ENCODE peak calls at places on chromosome 16, in eight cellular contexts. E is esophagus muscularis mucosa, Q is GM23338, C is breast epithelium, S is SK-N-SH, W is upper lobe of left lung, V is HCT116, B is K562. A is an unnamed sample.

GRCh38 chr16:14337303-14338191 is 266.4 kb downstream of the MRTFB start:
- DNase-seq in S (no peak), Q (no peak), W (peak), C (no peak), E (no peak), V (no peak), B (no peak), A (no peak)

GRCh38 chr16:81360135-81360534 is 45.4 kb downstream of the GAN start:
- DNase-seq in C (no peak), B (no peak), S (no peak), E (no peak), W (no peak), Q (no peak), V (no peak), A (no peak)

GRCh38 chr16:13425840-13426239 is 494.1 kb upstream of the ERCC4 start:
- DNase-seq in Q (no peak), E (no peak), C (no peak), V (no peak), B (no peak), W (no peak), S (no peak), A (no peak)

GRCh38 chr16:23823475-23824407 is 12.0 kb upstream of the PRKCB start:
- DNase-seq in V (no peak), S (no peak), W (no peak), Q (no peak), C (no peak), B (no peak), E (no peak), A (no peak)

GRCh38 chr16:12907670-12908233 is 6.4 kb downstream of the SHISA9 start:
- DNase-seq in C (no peak), B (peak), V (no peak), W (no peak), S (peak), E (no peak), Q (peak), A (peak)

GRCh38 chr16:67653131-67654068 is 6.7 kb downstream of the ACD start:
- DNase-seq in V (no peak), B (peak), E (no peak), W (no peak), C (no peak), Q (no peak), S (peak), A (no peak)

GRCh38 chr16:4011225-4011939 is 104.9 kb downstream of the ADCY9 start:
- DNase-seq in Q (peak), W (no peak), C (no peak), V (no peak), S (no peak), E (no peak), B (no peak), A (peak)

GRCh38 chr16:9260665-9261064 is 169.2 kb downstream of the HAPSTR1 start:
- DNase-seq in E (no peak), V (no peak), C (no peak), B (no peak), W (no peak), S (no peak), Q (no peak), A (no peak)

GRCh38 chr16:46756772-46757171 is 8.6 kb upstream of the MYLK3 start:
- DNase-seq in S (no peak), B (no peak), E (no peak), W (no peak), Q (no peak), V (no peak), C (no peak), A (no peak)

GRCh38 chr16:15484662-15485061 is 50.3 kb downstream of the BMERB1 start:
- DNase-seq in C (no peak), B (no peak), E (no peak), Q (no peak), S (no peak), W (no peak), V (no peak), A (no peak)

GRCh38 chr16:3596101-3596861 is 15.1 kb downstream of the SLX4 start:
- DNase-seq in B (no peak), S (no peak), C (no peak), E (no peak), Q (no peak), W (no peak), V (no peak), A (no peak)

GRCh38 chr16:81179219-81179618 is 59.3 kb upstream of the BCO1 start:
- DNase-seq in S (no peak), Q (no peak), W (no peak), C (no peak), E (no peak), B (no peak), V (no peak), A (no peak)

GRCh38 chr16:15879255-15879804 is 9.1 kb downstream of the CEP20 start:
- DNase-seq in E (no peak), S (no peak), C (no peak), B (peak), V (no peak), Q (no peak), W (no peak), A (peak)

GRCh38 chr16:67547423-67548264 is 14.7 kb upstream of the CTCF start:
- DNase-seq in W (no peak), E (peak), V (no peak), B (no peak), S (no peak), Q (no peak), C (no peak), A (peak)

GRCh38 chr16:79752421-79752820 is 151.9 kb upstream of the MAF start:
- DNase-seq in V (no peak), Q (no peak), B (no peak), C (no peak), W (no peak), E (no peak), S (no peak), A (no peak)

GRCh38 chr16:75219838-75220237 is 1.1 kb downstream of the CTRB1 start:
- DNase-seq in C (no peak), V (no peak), S (no peak), Q (no peak), B (no peak), E (no peak), W (no peak), A (no peak)

GRCh38 chr16:58500329-58501241 is 642 bp downstream of the NDRG4 start:
- DNase-seq in E (no peak), S (peak), Q (peak), B (no peak), W (no peak), C (no peak), V (no peak), A (no peak)

GRCh38 chr16:53433930-53434435 is 288 bp upstream of the RBL2 start:
- DNase-seq in S (no peak), V (peak), B (no peak), E (no peak), C (no peak), Q (no peak), W (no peak), A (no peak)

GRCh38 chr16:78551487-78552085 is 452.1 kb downstream of the WWOX start:
- DNase-seq in C (no peak), S (no peak), W (peak), E (no peak), B (no peak), Q (peak), V (no peak), A (no peak)

GRCh38 chr16:73082608-73083007 is 34.7 kb upstream of the ZFHX3 start:
- DNase-seq in C (no peak), W (no peak), Q (no peak), S (no peak), V (no peak), B (no peak), E (no peak), A (no peak)

GRCh38 chr16:16828913-16829398 is 450.0 kb downstream of the NPIPA7 start:
- DNase-seq in B (peak), W (no peak), S (no peak), V (no peak), C (no peak), Q (peak), E (no peak), A (no peak)

GRCh38 chr16:71456801-71457200 is 5.2 kb downstream of the ZNF23 start:
- DNase-seq in V (no peak), C (no peak), S (no peak), B (no peak), Q (no peak), E (no peak), W (no peak), A (no peak)

GRCh38 chr16:88956546-88957455 is 20.2 kb downstream of the CBFA2T3 start:
- DNase-seq in B (no peak), W (no peak), V (no peak), S (no peak), C (no peak), Q (no peak), E (no peak), A (no peak)

GRCh38 chr16:89491974-89492687 is 1.8 kb upstream of the ANKRD11 start:
- DNase-seq in W (no peak), S (peak), E (no peak), B (peak), Q (no peak), V (no peak), C (no peak), A (no peak)

GRCh38 chr16:24737391-24737871 is 8.0 kb downstream of the TNRC6A start:
- DNase-seq in C (no peak), E (no peak), W (no peak), Q (no peak), B (no peak), V (no peak), S (no peak), A (peak)

GRCh38 chr16:67204076-67204475 is 5.1 kb downstream of the ELMO3 start:
- DNase-seq in W (no peak), E (no peak), Q (no peak), S (no peak), V (no peak), B (no peak), C (no peak), A (no peak)

GRCh38 chr16:27430923-27431484 is 29.0 kb downstream of the IL21R start:
- DNase-seq in Q (no peak), S (no peak), W (peak), V (no peak), C (no peak), B (peak), E (peak), A (peak)

GRCh38 chr16:66923866-66924265 is 1.5 kb downstream of the RRAD start:
- DNase-seq in B (no peak), S (no peak), V (no peak), Q (no peak), C (no peak), W (peak), E (no peak), A (no peak)

GRCh38 chr16:73847090-73847489 is 449.5 kb upstream of the PSMD7 start:
- DNase-seq in Q (peak), W (no peak), C (no peak), S (no peak), E (no peak), V (no peak), B (no peak), A (no peak)

GRCh38 chr16:29674188-29674587 is 4.8 kb upstream of the QPRT start:
- DNase-seq in W (peak), B (no peak), C (no peak), E (no peak), V (no peak), Q (no peak), S (no peak), A (no peak)

GRCh38 chr16:87644596-87644995 is 42.3 kb downstream of the JPH3 start:
- DNase-seq in Q (no peak), W (no peak), B (no peak), V (no peak), E (no peak), C (no peak), S (no peak), A (no peak)

GRCh38 chr16:54363760-54364159 is 77.2 kb upstream of the IRX3 start:
- DNase-seq in C (no peak), S (no peak), W (no peak), Q (no peak), B (no peak), V (no peak), E (no peak), A (no peak)

GRCh38 chr16:29029168-29029994 is 44.5 kb downstream of the LAT start:
- DNase-seq in B (peak), C (no peak), W (no peak), Q (peak), V (no peak), S (no peak), E (no peak), A (peak)

GRCh38 chr16:23071202-23072083 is 77.8 kb downstream of the USP31 start:
- DNase-seq in Q (no peak), C (peak), S (no peak), V (no peak), B (no peak), W (no peak), E (peak), A (peak)

GRCh38 chr16:46733319-46733830 is 14.8 kb downstream of the MYLK3 start:
- DNase-seq in C (no peak), W (no peak), B (no peak), Q (no peak), E (no peak), V (no peak), S (no peak), A (no peak)

GRCh38 chr16:11329080-11329491 is 16.2 kb upstream of the RMI2 start:
- DNase-seq in B (no peak), W (no peak), E (no peak), V (no peak), S (no peak), Q (peak), C (no peak), A (no peak)

GRCh38 chr16:66049865-66050264 is 316.6 kb upstream of the CDH5 start:
- DNase-seq in S (no peak), Q (no peak), B (no peak), C (no peak), W (no peak), E (no peak), V (no peak), A (no peak)

GRCh38 chr16:86292942-86293341 is 217.4 kb upstream of the FOXF1 start:
- DNase-seq in S (no peak), E (no peak), W (no peak), Q (no peak), C (no peak), B (no peak), V (no peak), A (no peak)

GRCh38 chr16:82071421-82071820 is 36.4 kb downstream of the HSD17B2 start:
- DNase-seq in E (no peak), W (no peak), V (no peak), S (no peak), B (no peak), C (no peak), Q (no peak), A (no peak)

GRCh38 chr16:63982156-63982555 is 1139.7 kb downstream of the CDH11 start:
- DNase-seq in B (no peak), S (no peak), E (no peak), C (no peak), W (no peak), Q (peak), V (no peak), A (no peak)

GRCh38 chr16:68782198-68783174 is 45.4 kb downstream of the CDH1 start:
- DNase-seq in C (no peak), S (no peak), V (no peak), E (no peak), W (peak), Q (no peak), B (no peak), A (no peak)
- TF ChIP-seq POLR2AphosphoS5 in C (no peak), S (no peak), V (no peak), E (no peak), W (no peak), Q (no peak), B (no peak), A (no peak)

GRCh38 chr16:69562818-69563217 is 2.9 kb upstream of the NFAT5 start:
- DNase-seq in C (no peak), V (no peak), E (no peak), B (no peak), Q (no peak), S (no peak), W (no peak), A (no peak)

GRCh38 chr16:69561901-69562300 is 3.9 kb upstream of the NFAT5 start:
- DNase-seq in S (no peak), V (no peak), E (no peak), W (no peak), C (no peak), Q (no peak), B (no peak), A (no peak)

GRCh38 chr16:69564845-69565610 is 738 bp upstream of the NFAT5 start:
- DNase-seq in Q (peak), B (no peak), V (no peak), S (no peak), C (no peak), E (no peak), W (no peak), A (peak)

GRCh38 chr16:69565611-69566436 is at the start of gene NFAT5:
- DNase-seq in V (peak), C (peak), W (peak), S (peak), Q (peak), E (peak), B (peak), A (peak)

DNA sequence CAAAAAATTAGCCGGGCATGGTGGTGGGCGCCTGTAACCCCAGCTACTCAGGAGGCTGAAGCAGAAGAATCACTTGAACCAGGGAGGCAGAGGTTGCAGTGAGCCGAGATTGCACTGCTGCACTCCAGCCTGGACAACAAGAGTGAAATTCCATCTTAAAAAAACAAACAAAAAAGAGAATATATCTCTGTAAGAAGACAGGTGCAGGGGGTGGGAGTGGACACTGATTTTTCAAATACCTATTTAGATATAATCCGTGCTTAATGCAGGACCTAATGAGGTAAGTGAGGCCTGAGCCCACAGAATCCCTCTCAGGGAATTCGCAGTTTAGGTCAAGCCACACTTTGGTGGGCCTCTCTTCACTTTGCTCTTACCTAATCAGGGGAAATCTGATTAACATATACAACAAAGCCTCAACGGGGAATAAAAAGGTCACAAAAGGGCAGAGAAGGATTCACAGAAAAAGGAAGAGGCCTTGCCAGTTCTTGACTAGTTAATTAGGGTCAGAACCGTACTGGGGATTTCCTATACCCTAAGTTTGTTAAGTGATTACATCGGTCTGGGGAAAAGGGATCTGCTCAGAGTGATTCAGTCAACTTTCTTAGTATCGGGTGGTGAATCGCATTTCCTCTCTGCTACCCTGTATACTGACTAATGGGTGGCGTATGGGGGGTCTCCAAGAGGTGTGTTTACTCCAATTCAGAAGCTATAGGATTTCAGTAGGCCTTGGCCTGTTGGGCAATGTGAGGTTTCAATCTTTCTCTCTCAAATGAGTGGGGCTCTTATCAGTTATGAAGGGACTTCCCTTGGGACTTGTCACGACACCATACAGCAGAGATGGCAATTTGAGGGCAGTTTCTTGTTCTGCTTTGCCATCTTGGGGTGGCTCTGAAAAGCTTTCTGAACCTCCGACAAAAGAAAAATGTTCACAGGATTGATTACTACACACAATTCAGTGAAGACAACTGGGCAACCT is 1.9 kb upstream of the NFAT5 start:
- DNase-seq in W (no peak), E (no peak), V (no peak), S (no peak), Q (peak), C (no peak), B (no peak), A (peak)
- TF ChIP-seq POLR2AphosphoS5 in W (no peak), E (no peak), V (no peak), S (no peak), Q (no peak), C (no peak), B (no peak), A (no peak)

GRCh38 chr16:84820305-84820684 is 510 bp downstream of the CRISPLD2 start:
- DNase-seq in V (no peak), B (no peak), E (no peak), W (no peak), S (no peak), Q (no peak), C (no peak), A (no peak)

GRCh38 chr16:84818989-84819643 is 669 bp upstream of the CRISPLD2 start:
- DNase-seq in W (no peak), B (no peak), Q (peak), E (no peak), S (no peak), C (no peak), V (no peak), A (no peak)

GRCh38 chr16:84820771-84821170 is 986 bp downstream of the CRISPLD2 start:
- DNase-seq in S (no peak), E (no peak), V (no peak), C (no peak), W (no peak), B (no peak), Q (no peak), A (no peak)

GRCh38 chr16:84821179-84821578 is 1.4 kb downstream of the CRISPLD2 start:
- DNase-seq in W (no peak), B (no peak), V (no peak), S (no peak), E (no peak), Q (no peak), C (no peak), A (no peak)

DNA sequence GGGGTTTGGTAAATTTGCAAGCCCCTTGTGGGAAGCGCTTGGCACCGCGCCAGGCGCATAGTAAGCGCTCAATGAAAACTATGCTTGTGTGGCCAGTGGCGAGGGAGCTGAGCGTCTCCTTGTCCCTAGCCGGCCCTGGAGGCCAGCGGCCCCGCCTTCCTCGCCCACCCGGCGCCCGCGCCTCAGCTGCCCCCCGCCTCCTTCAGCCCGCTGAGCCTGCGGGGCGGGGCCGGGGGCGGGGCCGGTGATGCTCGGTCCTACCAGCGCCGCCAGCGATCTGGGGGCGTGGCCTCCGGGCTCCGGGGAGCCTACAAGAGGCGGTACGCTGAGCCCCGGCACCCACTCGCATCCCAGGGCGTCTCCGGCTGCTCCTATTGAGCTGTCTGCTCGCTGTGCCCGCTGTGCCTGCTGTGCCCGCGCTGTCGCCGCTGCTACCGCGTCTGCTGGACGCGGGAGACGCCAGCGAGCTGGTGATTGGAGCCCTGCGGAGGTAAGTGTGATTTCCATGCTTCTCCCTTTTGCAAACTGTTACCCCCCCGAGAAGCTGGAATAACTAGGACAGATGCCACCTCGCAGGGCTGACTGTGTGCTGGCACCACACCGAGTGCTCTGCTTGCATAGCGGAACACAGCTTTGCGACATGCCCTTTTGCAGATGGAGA is at the start of gene CRISPLD2:
- DNase-seq in E (peak), C (peak), W (peak), V (peak), B (peak), S (peak), Q (peak), A (peak)
- TF ChIP-seq POLR2AphosphoS5 in E (peak), C (peak), W (peak), V (peak), B (no peak), S (peak), Q (peak), A (peak)

GRCh38 chr16:399278-400019 is 2.2 kb upstream of the DECR2 start:
- DNase-seq in W (no peak), S (no peak), Q (no peak), C (no peak), B (no peak), E (no peak), V (no peak), A (no peak)
- TF ChIP-seq POLR2AphosphoS5 in W (no peak), S (no peak), Q (no peak), C (no peak), B (no peak), E (no peak), V (no peak), A (no peak)

GRCh38 chr16:61968242-61968978 is 67.8 kb downstream of the CDH8 start:
- DNase-seq in S (no peak), V (no peak), B (no peak), C (no peak), W (no peak), E (no peak), Q (peak), A (no peak)
- TF ChIP-seq POLR2AphosphoS5 in S (no peak), V (no peak), B (no peak), C (no peak), W (no peak), E (no peak), Q (no peak), A (no peak)

A was measured in endothelial cell of umbilical vein.